ENCODE peak calls at places on chromosome 12, in six cellular contexts. K is tibial nerve, M is A549, N is HepG2, P is ovary, C is stomach. R is an unnamed sample.

GRCh38 chr12:132490481-132491348 is 764 bp downstream of the FBRSL1 start:
- DNase-seq in K (no peak), M (no peak), P (peak; percentile 72), C (no peak), N (no peak), R (no peak)

GRCh38 chr12:87866602-87867292 is 162.5 kb downstream of the C12orf50 start:
- DNase-seq in M (no peak), P (no peak), N (peak; percentile 14), K (no peak), C (no peak), R (no peak)

GRCh38 chr12:46454981-46455380 is 82.4 kb upstream of the SLC38A2 start:
- DNase-seq in P (no peak), K (no peak), C (no peak), M (no peak), N (no peak), R (no peak)

GRCh38 chr12:124324803-124325705 is 30.2 kb downstream of the RFLNA start:
- DNase-seq in C (no peak), N (no peak), K (no peak), P (no peak), M (no peak), R (no peak)

GRCh38 chr12:74449872-74450271 is 87.8 kb upstream of the ATXN7L3B start:
- DNase-seq in M (no peak), C (no peak), K (no peak), P (no peak), N (no peak), R (no peak)

GRCh38 chr12:82527165-82527780 is 159.4 kb upstream of the TMTC2 start:
- DNase-seq in K (peak; percentile 50), M (peak; percentile 28), N (peak; percentile 46), P (no peak), C (no peak), R (peak; percentile 46)

GRCh38 chr12:9810721-9811120 is 16.6 kb upstream of the KLRF1 start:
- DNase-seq in M (no peak), N (no peak), P (no peak), C (no peak), K (no peak), R (no peak)

GRCh38 chr12:67509987-67510386 is 138.6 kb upstream of the DYRK2 start:
- DNase-seq in M (no peak), C (no peak), N (no peak), K (no peak), P (no peak), R (no peak)

GRCh38 chr12:1933342-1933992 is 15.0 kb upstream of the CACNA2D4 start:
- DNase-seq in N (no peak), M (no peak), K (no peak), C (peak; percentile 8), P (no peak), R (no peak)

GRCh38 chr12:4288296-4289019 is 14.9 kb downstream of the CCND2 start:
- DNase-seq in K (no peak), N (no peak), C (no peak), P (no peak), M (no peak), R (no peak)

GRCh38 chr12:48795550-48796455 is 6.9 kb upstream of the ADCY6 start:
- DNase-seq in M (peak; percentile 96), N (peak; percentile 67), K (peak; percentile 85), P (peak; percentile 73), C (peak; percentile 84), R (peak; percentile 75)

GRCh38 chr12:19129486-19130223 is at the start of gene PLEKHA5:
- DNase-seq in N (peak; percentile 44), P (peak; percentile 83), C (peak; percentile 79), K (peak; percentile 52), M (peak; percentile 48), R (peak; percentile 57)

GRCh38 chr12:52380271-52380694 is 5.2 kb downstream of the KRT84 start:
- DNase-seq in C (peak; percentile 57), M (peak; percentile 52), P (no peak), N (no peak), K (no peak), R (peak; percentile 32)

GRCh38 chr12:100356646-100357223 is at the start of gene SLC17A8:
- DNase-seq in P (no peak), C (no peak), N (no peak), K (no peak), M (no peak), R (no peak)

GRCh38 chr12:68733661-68734071 is 12.3 kb upstream of the SLC35E3 start:
- DNase-seq in N (no peak), P (no peak), C (no peak), M (no peak), K (no peak), R (no peak)

GRCh38 chr12:91978143-91978542 is 167.5 kb downstream of the BTG1 start:
- DNase-seq in C (no peak), N (no peak), P (no peak), K (no peak), M (no peak), R (no peak)

GRCh38 chr12:25962932-25963525 is 4.5 kb downstream of the RASSF8 start:
- DNase-seq in C (no peak), K (peak; percentile 36), M (no peak), P (peak; percentile 51), N (no peak), R (no peak)

GRCh38 chr12:98736352-98737326 is 91.5 kb downstream of the APAF1 start:
- DNase-seq in P (no peak), N (peak; percentile 66), M (no peak), C (no peak), K (no peak), R (peak; percentile 49)

GRCh38 chr12:114888458-114888857 is 204.5 kb upstream of the TBX3 start:
- DNase-seq in K (no peak), C (no peak), N (no peak), P (no peak), M (no peak), R (no peak)

GRCh38 chr12:28191690-28192089 is 1.4 kb downstream of the CCDC91 start:
- DNase-seq in P (no peak), N (no peak), M (peak; percentile 13), K (peak; percentile 8), C (no peak), R (no peak)

GRCh38 chr12:15800278-15800677 is 11.1 kb upstream of the EPS8 start:
- DNase-seq in C (no peak), M (no peak), N (no peak), P (no peak), K (no peak), R (no peak)

GRCh38 chr12:91316161-91316759 is 133.6 kb upstream of the DCN start:
- DNase-seq in M (no peak), N (no peak), P (no peak), C (no peak), K (no peak), R (no peak)

GRCh38 chr12:47021298-47021697 is 58.1 kb upstream of the PCED1B start:
- DNase-seq in C (no peak), M (peak; percentile 50), K (peak; percentile 56), N (peak; percentile 46), P (no peak), R (peak; percentile 25)

GRCh38 chr12:14613718-14614117 is 46.0 kb upstream of the PLBD1 start:
- DNase-seq in N (no peak), K (no peak), P (no peak), C (no peak), M (no peak), R (no peak)

GRCh38 chr12:88750867-88751543 is 170.7 kb upstream of the KITLG start:
- DNase-seq in P (no peak), M (no peak), N (no peak), C (no peak), K (no peak), R (no peak)

DNA sequence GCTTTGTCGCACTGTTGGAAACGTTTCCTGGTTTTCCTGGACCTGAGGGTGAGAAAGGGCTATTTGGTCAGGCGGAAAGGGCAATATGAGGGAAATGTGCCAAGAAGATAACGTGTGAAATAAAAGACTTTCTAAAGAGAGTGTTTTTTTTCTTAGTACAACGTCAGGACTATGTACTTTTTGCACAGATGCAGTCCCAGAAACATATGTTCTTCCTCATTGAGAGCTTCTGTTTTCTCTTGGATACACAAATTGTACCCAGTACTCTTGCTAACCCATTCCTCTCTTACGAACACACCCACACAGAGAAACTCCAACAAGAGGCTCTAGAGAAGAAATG is 669 bp upstream of the PKP2 start:
- DNase-seq in P (no peak), N (no peak), K (no peak), C (no peak), M (no peak), R (no peak)
- TF ChIP-seq POLR2A in P (no peak), N (no peak), K (no peak), C (no peak), M (no peak), R (no peak)

GRCh38 chr12:62802981-62803380 is 132.0 kb downstream of the PPM1H start:
- DNase-seq in N (no peak), P (no peak), C (no peak), M (no peak), K (no peak), R (no peak)
- TF ChIP-seq CTCF in N (peak; percentile 40), P (no peak), C (no peak), M (peak; percentile 9), K (no peak), R (no peak)

GRCh38 chr12:95396849-95397498 is 77.0 kb upstream of the METAP2 start:
- DNase-seq in C (no peak), K (no peak), N (peak; percentile 15), M (no peak), P (no peak), R (no peak)

GRCh38 chr12:95397566-95397965 is 76.4 kb upstream of the METAP2 start:
- DNase-seq in K (no peak), N (no peak), C (no peak), M (no peak), P (no peak), R (no peak)

DNA sequence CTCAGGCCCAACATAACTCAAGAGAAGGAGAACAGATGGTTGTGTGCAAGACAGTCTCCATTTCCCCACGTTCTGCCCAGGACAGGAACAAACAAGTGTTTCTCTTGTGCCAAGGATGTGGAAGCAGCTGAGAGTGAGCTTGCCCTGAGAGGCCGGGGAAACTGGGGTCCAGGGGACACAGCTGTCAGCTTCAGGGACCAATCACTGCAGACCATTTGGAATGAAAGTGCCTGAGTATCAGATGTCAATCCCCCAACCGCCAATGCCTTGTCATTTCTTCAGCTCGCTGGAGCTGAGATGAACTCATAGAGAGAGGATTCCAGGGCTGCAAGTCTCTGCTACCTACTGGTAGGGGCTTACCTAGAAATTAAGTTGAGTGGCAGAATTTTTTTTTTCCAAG is 71.9 kb upstream of the METAP2 start:
- DNase-seq in K (no peak), P (no peak), N (no peak), C (no peak), M (no peak), R (no peak)
- TF ChIP-seq POLR2A in K (no peak), P (no peak), N (no peak), C (no peak), M (no peak), R (no peak)

DNA sequence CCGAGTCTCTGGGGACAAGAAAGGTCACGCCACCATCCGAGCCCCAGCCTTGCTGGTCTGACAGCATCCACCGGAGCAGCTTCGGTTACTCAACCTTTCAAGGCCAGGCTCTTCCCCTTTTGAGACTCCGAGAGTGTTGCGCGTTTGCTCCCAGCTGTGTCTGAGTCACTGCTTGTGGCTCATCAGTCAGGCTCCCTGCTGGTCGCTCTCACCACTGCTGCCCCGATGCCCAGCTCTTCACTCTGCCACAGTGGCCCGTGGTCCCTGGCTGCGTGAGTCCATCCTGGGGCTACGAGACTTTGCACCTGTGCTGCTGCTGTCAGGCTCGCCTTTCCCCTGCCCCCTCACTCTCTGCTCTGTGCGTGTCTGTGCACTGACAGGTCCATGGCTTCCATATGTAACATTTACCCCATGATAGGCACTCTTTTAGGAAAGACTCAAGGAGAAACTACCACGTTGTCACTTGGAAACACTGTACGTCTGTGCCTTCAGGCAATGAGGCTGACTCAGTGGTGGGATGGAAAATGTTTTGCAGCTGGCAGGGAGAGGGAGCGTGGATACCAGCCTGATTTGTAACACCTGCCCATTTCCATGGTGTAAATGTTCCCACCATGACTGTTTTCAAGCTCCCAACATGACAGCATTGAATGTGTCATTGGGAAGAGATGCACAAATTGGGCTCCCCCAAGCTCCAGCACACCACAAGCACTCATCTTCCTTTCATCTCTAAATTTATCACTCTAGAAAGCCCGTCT is 350.7 kb downstream of the TMEM132D start:
- DNase-seq in M (no peak), K (no peak), N (no peak), C (no peak), P (no peak), R (no peak)
- TF ChIP-seq CTCF in M (no peak), K (no peak), N (no peak), C (no peak), P (no peak), R (no peak)

R was measured in prostate gland.